ENCODE peak calls at places on chromosomes 1 and 21, in five cellular contexts. R is suprapubic skin, J is ovary, Y is heart left ventricle, P is testis. U is an unnamed sample.

GRCh38 chr1:209768354-209768774 is 12.5 kb downstream of the TRAF3IP3 start:
- DNase-seq in R (no peak), J (no peak), Y (no peak), P (no peak), U (no peak)

GRCh38 chr1:3483801-3484444 is 29.5 kb downstream of the ARHGEF16 start:
- DNase-seq in R (no peak), J (no peak), Y (no peak), P (peak; percentile 58), U (peak; percentile 69)

GRCh38 chr1:54711536-54711935 is 4.1 kb upstream of the TTC4 start:
- DNase-seq in R (no peak), J (no peak), Y (no peak), P (no peak), U (no peak)

GRCh38 chr1:20521960-20522861 is 14.3 kb upstream of the MUL1 start:
- DNase-seq in R (peak; percentile 82), J (peak; percentile 88), Y (peak; percentile 79), P (peak; percentile 92), U (peak; percentile 83)

GRCh38 chr1:29540801-29541357 is 304.6 kb downstream of the PTPRU start:
- DNase-seq in R (peak; percentile 31), J (no peak), Y (no peak), P (peak; percentile 38), U (no peak)

GRCh38 chr21:37548521-37548981 is 182.0 kb downstream of the DYRK1A start:
- DNase-seq in R (no peak), J (no peak), Y (no peak), P (no peak), U (no peak)

GRCh38 chr1:214332950-214333798 is 52.2 kb downstream of the SMYD2 start:
- DNase-seq in R (no peak), J (peak; percentile 72), Y (peak; percentile 49), P (peak; percentile 64), U (peak; percentile 54)

GRCh38 chr1:4713669-4714068 is 59.3 kb downstream of the AJAP1 start:
- DNase-seq in R (no peak), J (no peak), Y (no peak), P (no peak), U (no peak)

GRCh38 chr1:14788065-14788464 is 189.6 kb downstream of the KAZN start:
- DNase-seq in R (no peak), J (no peak), Y (no peak), P (no peak), U (no peak)

GRCh38 chr1:214492405-214493075 is 58.9 kb downstream of the PTPN14 start:
- DNase-seq in R (no peak), J (no peak), Y (no peak), P (no peak), U (no peak)

GRCh38 chr1:165910764-165911421 is 83.5 kb downstream of the UCK2 start:
- DNase-seq in R (peak; percentile 83), J (peak; percentile 65), Y (peak; percentile 35), P (peak; percentile 62), U (no peak)

GRCh38 chr1:115529216-115529897 is 112.4 kb upstream of the VANGL1 start:
- DNase-seq in R (no peak), J (no peak), Y (no peak), P (no peak), U (no peak)

GRCh38 chr1:177385760-177386698 is 215.3 kb downstream of the BRINP2 start:
- DNase-seq in R (no peak), J (no peak), Y (no peak), P (no peak), U (no peak)

GRCh38 chr1:21594935-21595897 is 73.9 kb downstream of the RAP1GAP start:
- DNase-seq in R (no peak), J (peak; percentile 51), Y (peak; percentile 61), P (peak; percentile 85), U (peak; percentile 63)

GRCh38 chr1:77741316-77741715 is 18.3 kb downstream of the USP33 start:
- DNase-seq in R (no peak), J (no peak), Y (no peak), P (no peak), U (no peak)

GRCh38 chr21:43815991-43816390 is 26.6 kb downstream of the RRP1 start:
- DNase-seq in R (no peak), J (no peak), Y (no peak), P (no peak), U (no peak)

GRCh38 chr21:35475768-35476167 is 426.7 kb upstream of the RUNX1 start:
- DNase-seq in R (no peak), J (no peak), Y (no peak), P (no peak), U (peak; percentile 8)

GRCh38 chr1:114113801-114114750 is 39.6 kb downstream of the SYT6 start:
- DNase-seq in R (no peak), J (no peak), Y (peak; percentile 41), P (no peak), U (no peak)

GRCh38 chr1:156925154-156926010 is 5.0 kb downstream of the LRRC71 start:
- DNase-seq in R (no peak), J (no peak), Y (no peak), P (no peak), U (no peak)
- H3K27me3 ChIP-seq in R (peaks cover 89% of the 10 kb centered on the region), J (peaks cover 4% of the 10 kb centered on the region), Y (peaks cover 76% of the 10 kb centered on the region), P (no peaks in the 10 kb centered on the region), U (no peaks in the 10 kb centered on the region)

DNA sequence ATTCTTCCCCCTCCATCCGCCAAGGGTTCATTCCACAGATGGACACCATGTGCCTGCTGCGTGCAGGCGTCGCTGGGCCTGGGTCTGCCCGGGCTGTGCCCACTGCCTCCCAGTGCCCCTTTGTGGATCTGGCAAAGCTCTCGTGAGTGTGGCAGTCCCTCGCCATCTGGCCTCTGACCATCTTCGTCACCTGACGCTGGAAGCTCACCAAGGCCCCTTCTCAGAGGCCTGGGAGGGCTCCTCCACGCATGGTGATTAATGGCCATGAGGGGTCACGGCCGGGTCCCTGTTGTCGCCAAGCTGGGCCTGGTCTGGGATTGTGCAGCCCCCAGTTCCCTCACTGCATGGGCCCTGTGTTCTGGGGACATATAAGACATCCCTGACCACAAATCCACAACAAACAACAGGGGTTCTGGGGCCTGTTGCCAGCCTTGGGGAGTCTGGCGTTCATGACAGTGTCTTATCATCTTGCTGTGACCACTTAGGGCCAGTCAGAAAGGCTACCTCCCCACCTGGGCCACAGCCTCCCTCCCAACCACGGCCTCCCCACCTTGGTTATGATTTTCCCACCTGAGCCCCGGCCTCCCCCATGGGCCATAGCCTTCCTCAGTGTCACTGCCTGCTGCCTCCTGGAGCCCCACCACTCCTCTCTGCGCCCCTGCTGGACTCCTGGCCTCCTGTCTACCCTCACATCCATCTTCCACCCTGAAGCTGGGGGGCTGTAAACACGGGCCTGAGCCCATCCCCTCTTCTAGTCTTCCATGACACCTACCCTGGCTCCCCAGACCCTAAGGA is 27.9 kb downstream of the SLC45A1 start:
- DNase-seq in R (peak; percentile 62), J (no peak), Y (no peak), P (no peak), U (no peak)
- TF ChIP-seq POLR2A in R (no peak), J (no peak), Y (no peak), P (no peak), U (no peak)

GRCh38 chr1:36165145-36165544 is 9.2 kb downstream of the MAP7D1 start:
- DNase-seq in R (no peak), J (no peak), Y (no peak), P (no peak), U (no peak)
- H3K4me3 ChIP-seq in R (no peak overlapping the region), J (no peak overlapping the region), Y (no peak overlapping the region), P (no peak overlapping the region), U (no peak overlapping the region)

GRCh38 chr1:234320069-234320468 is 53.2 kb upstream of the COA6 start:
- DNase-seq in R (no peak), J (no peak), Y (no peak), P (no peak), U (no peak)
- H3K27me3 ChIP-seq in R (peaks cover 9% of the 10 kb centered on the region), J (no peaks in the 10 kb centered on the region), Y (peaks cover 72% of the 10 kb centered on the region), P (no peaks in the 10 kb centered on the region), U (no peaks in the 10 kb centered on the region)

DNA sequence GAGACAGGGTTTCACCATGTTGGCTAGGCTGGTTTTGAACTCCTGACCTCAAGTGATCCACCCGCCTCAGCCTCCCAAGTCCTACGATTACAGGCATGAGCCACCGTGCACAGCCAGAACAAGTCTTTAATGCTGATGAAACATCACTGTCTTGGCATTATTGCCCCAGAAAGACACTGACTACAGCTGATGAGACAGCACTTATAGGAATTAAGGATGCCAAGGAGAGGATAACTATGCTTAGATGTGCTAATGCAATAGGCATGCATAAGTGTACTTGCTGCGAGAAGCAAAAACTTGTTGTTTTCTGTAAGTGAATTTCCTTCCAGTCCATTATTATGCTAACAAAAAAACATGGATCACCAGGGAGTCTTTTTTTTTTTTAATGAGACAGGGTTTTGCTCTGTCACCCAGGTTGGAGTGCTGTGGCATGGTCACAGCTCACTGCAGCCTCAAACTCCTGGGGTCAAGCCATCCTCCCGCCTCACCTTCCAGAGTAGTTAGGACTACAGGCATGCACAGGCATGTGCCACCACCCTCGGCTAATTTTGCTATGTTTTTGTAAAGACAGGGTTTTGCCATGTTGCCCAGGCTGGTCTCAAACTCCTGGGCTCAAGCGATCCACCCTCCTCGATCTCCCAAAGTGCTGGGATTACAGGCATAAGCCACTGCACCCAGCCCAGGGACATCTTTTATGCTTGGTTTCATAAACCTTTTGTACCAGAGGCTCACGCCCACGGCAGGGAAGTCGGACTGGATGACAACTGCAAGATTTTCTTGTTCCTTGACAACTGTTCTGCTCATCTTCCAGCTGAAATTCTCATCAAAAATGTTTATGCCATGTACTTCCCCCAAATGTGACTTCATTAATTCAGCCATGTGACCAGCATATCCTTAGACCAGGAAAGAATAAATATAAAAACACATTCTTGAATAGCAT is 23.1 kb downstream of the RHEX start:
- DNase-seq in R (no peak), J (no peak), Y (no peak), P (no peak), U (no peak)
- TF ChIP-seq POLR2A in R (no peak), J (no peak), Y (no peak), P (no peak), U (no peak)

GRCh38 chr1:37477198-37477931 is 3.0 kb downstream of the ZC3H12A start:
- DNase-seq in R (peak; percentile 72), J (peak; percentile 32), Y (peak; percentile 58), P (no peak), U (peak; percentile 74)

GRCh38 chr1:37479255-37480124 is 5.1 kb downstream of the ZC3H12A start:
- DNase-seq in R (peak; percentile 95), J (peak; percentile 86), Y (peak; percentile 75), P (peak; percentile 83), U (peak; percentile 97)

GRCh38 chr1:37477946-37478345 is 3.6 kb downstream of the ZC3H12A start:
- DNase-seq in R (no peak), J (no peak), Y (no peak), P (no peak), U (no peak)

GRCh38 chr1:37478890-37479254 is 4.5 kb downstream of the ZC3H12A start:
- DNase-seq in R (no peak), J (no peak), Y (no peak), P (no peak), U (no peak)

GRCh38 chr1:37478451-37478871 is 4.1 kb downstream of the ZC3H12A start:
- DNase-seq in R (no peak), J (no peak), Y (no peak), P (no peak), U (peak; percentile 21)
- H3K4me3 ChIP-seq in R (peak overlapping the region; percentile 81), J (no peak overlapping the region), Y (no peak overlapping the region), P (no peak overlapping the region), U (no peak overlapping the region)

GRCh38 chr1:156407344-156407743 is 38.3 kb downstream of the RHBG start:
- DNase-seq in R (no peak), J (no peak), Y (no peak), P (no peak), U (no peak)
- H3K27me3 ChIP-seq in R (peaks cover 84% of the 10 kb centered on the region), J (no peaks in the 10 kb centered on the region), Y (peaks cover 78% of the 10 kb centered on the region), P (no peaks in the 10 kb centered on the region), U (peaks cover 6% of the 10 kb centered on the region)